ENCODE peak calls at places on chromosomes 3 and 15, in six cellular contexts. One of them, this sample, is unnamed.

GRCh38 chr15:92663250-92663951 is 7.8 kb upstream of the FAM174B start:
- DNase-seq in thoracic aorta: no peak
- DNase-seq in Peyer's patch: no peak
- DNase-seq in heart left ventricle: no peak
- DNase-seq in colonic mucosa: no peak
- DNase-seq in endothelial cell of umbilical vein: no peak
- DNase-seq in this sample: no peak

GRCh38 chr3:13414040-13414729 is 5.9 kb downstream of the NUP210 start:
- DNase-seq in thoracic aorta: no peak
- DNase-seq in Peyer's patch: peak; percentile 91
- DNase-seq in heart left ventricle: peak; percentile 79
- DNase-seq in colonic mucosa: peak; percentile 40
- DNase-seq in endothelial cell of umbilical vein: no peak
- DNase-seq in this sample: peak; percentile 70

GRCh38 chr3:17806201-17806600 is 63.8 kb upstream of the TBC1D5 start:
- DNase-seq in thoracic aorta: no peak
- DNase-seq in Peyer's patch: no peak
- DNase-seq in heart left ventricle: no peak
- DNase-seq in colonic mucosa: no peak
- DNase-seq in endothelial cell of umbilical vein: no peak
- DNase-seq in this sample: peak; percentile 34

GRCh38 chr3:122519693-122520092 is 5.0 kb upstream of the KPNA1 start:
- DNase-seq in thoracic aorta: no peak
- DNase-seq in Peyer's patch: no peak
- DNase-seq in heart left ventricle: no peak
- DNase-seq in colonic mucosa: no peak
- DNase-seq in endothelial cell of umbilical vein: no peak
- DNase-seq in this sample: no peak

GRCh38 chr3:170811515-170811914 is 58.5 kb downstream of the RPL22L1 start:
- DNase-seq in thoracic aorta: no peak
- DNase-seq in Peyer's patch: no peak
- DNase-seq in heart left ventricle: no peak
- DNase-seq in colonic mucosa: no peak
- DNase-seq in endothelial cell of umbilical vein: peak; percentile 61
- DNase-seq in this sample: no peak

GRCh38 chr3:126127452-126127851 is 43.5 kb upstream of the SLC41A3 start:
- DNase-seq in thoracic aorta: no peak
- DNase-seq in Peyer's patch: peak; percentile 23
- DNase-seq in heart left ventricle: peak; percentile 38
- DNase-seq in colonic mucosa: peak; percentile 13
- DNase-seq in endothelial cell of umbilical vein: no peak
- DNase-seq in this sample: no peak

GRCh38 chr15:59491062-59491461 is 53.1 kb downstream of the FAM81A start:
- DNase-seq in thoracic aorta: no peak
- DNase-seq in Peyer's patch: no peak
- DNase-seq in heart left ventricle: no peak
- DNase-seq in colonic mucosa: no peak
- DNase-seq in endothelial cell of umbilical vein: peak; percentile 28
- DNase-seq in this sample: no peak

GRCh38 chr3:150365132-150365604 is 42.9 kb upstream of the TSC22D2 start:
- DNase-seq in thoracic aorta: no peak
- DNase-seq in Peyer's patch: no peak
- DNase-seq in heart left ventricle: no peak
- DNase-seq in colonic mucosa: no peak
- DNase-seq in endothelial cell of umbilical vein: no peak
- DNase-seq in this sample: no peak

GRCh38 chr3:149487598-149488197 is 13.2 kb downstream of the TM4SF4 start:
- DNase-seq in thoracic aorta: no peak
- DNase-seq in Peyer's patch: peak; percentile 59
- DNase-seq in heart left ventricle: no peak
- DNase-seq in colonic mucosa: peak; percentile 37
- DNase-seq in endothelial cell of umbilical vein: no peak
- DNase-seq in this sample: peak; percentile 17

GRCh38 chr3:55013145-55013544 is 85.3 kb upstream of the LRTM1 start:
- DNase-seq in thoracic aorta: no peak
- DNase-seq in Peyer's patch: no peak
- DNase-seq in heart left ventricle: no peak
- DNase-seq in colonic mucosa: no peak
- DNase-seq in endothelial cell of umbilical vein: no peak
- DNase-seq in this sample: no peak

GRCh38 chr3:72359743-72360142 is 488.5 kb downstream of the SHQ1 start:
- DNase-seq in thoracic aorta: no peak
- DNase-seq in Peyer's patch: no peak
- DNase-seq in heart left ventricle: no peak
- DNase-seq in colonic mucosa: no peak
- DNase-seq in endothelial cell of umbilical vein: no peak
- DNase-seq in this sample: no peak

GRCh38 chr15:31025996-31026395 is 34.6 kb upstream of the MTMR10 start:
- DNase-seq in thoracic aorta: no peak
- DNase-seq in Peyer's patch: no peak
- DNase-seq in heart left ventricle: no peak
- DNase-seq in colonic mucosa: no peak
- DNase-seq in endothelial cell of umbilical vein: no peak
- DNase-seq in this sample: no peak

GRCh38 chr3:139285691-139286090 is 58.1 kb upstream of the MRPS22 start:
- DNase-seq in thoracic aorta: no peak
- DNase-seq in Peyer's patch: no peak
- DNase-seq in heart left ventricle: no peak
- DNase-seq in colonic mucosa: no peak
- DNase-seq in endothelial cell of umbilical vein: no peak
- DNase-seq in this sample: no peak

GRCh38 chr3:138396752-138397410 is 37.5 kb upstream of the ESYT3 start:
- DNase-seq in thoracic aorta: no peak
- DNase-seq in Peyer's patch: no peak
- DNase-seq in heart left ventricle: no peak
- DNase-seq in colonic mucosa: no peak
- DNase-seq in endothelial cell of umbilical vein: no peak
- DNase-seq in this sample: no peak

GRCh38 chr15:39404767-39405173 is 176.1 kb upstream of the THBS1 start:
- DNase-seq in thoracic aorta: no peak
- DNase-seq in Peyer's patch: no peak
- DNase-seq in heart left ventricle: no peak
- DNase-seq in colonic mucosa: no peak
- DNase-seq in endothelial cell of umbilical vein: no peak
- DNase-seq in this sample: no peak

GRCh38 chr3:117603097-117603496 is 893.5 kb downstream of the TUSC7 start:
- DNase-seq in thoracic aorta: no peak
- DNase-seq in Peyer's patch: no peak
- DNase-seq in heart left ventricle: no peak
- DNase-seq in colonic mucosa: no peak
- DNase-seq in endothelial cell of umbilical vein: no peak
- DNase-seq in this sample: no peak

GRCh38 chr15:66237513-66238235 is 15.9 kb downstream of the MEGF11 start:
- DNase-seq in thoracic aorta: no peak
- DNase-seq in Peyer's patch: no peak
- DNase-seq in heart left ventricle: no peak
- DNase-seq in colonic mucosa: no peak
- DNase-seq in endothelial cell of umbilical vein: no peak
- DNase-seq in this sample: no peak

GRCh38 chr3:35670408-35670807 is 31.1 kb downstream of the ARPP21 start:
- DNase-seq in thoracic aorta: no peak
- DNase-seq in Peyer's patch: no peak
- DNase-seq in heart left ventricle: no peak
- DNase-seq in colonic mucosa: no peak
- DNase-seq in endothelial cell of umbilical vein: no peak
- DNase-seq in this sample: no peak
- H3K36me3 ChIP-seq in thoracic aorta: no peaks in the 10 kb centered on the region
- H3K36me3 ChIP-seq in Peyer's patch: no peaks in the 10 kb centered on the region
- H3K36me3 ChIP-seq in heart left ventricle: no peaks in the 10 kb centered on the region
- H3K36me3 ChIP-seq in colonic mucosa: no peaks in the 10 kb centered on the region
- H3K36me3 ChIP-seq in endothelial cell of umbilical vein: no peaks in the 10 kb centered on the region
- H3K36me3 ChIP-seq in this sample: no peaks in the 10 kb centered on the region

GRCh38 chr3:4356225-4356540 is 53.0 kb downstream of the SETMAR start:
- DNase-seq in thoracic aorta: no peak
- DNase-seq in Peyer's patch: no peak
- DNase-seq in heart left ventricle: no peak
- DNase-seq in colonic mucosa: no peak
- DNase-seq in endothelial cell of umbilical vein: no peak
- DNase-seq in this sample: no peak

GRCh38 chr3:4355401-4356224 is 52.4 kb downstream of the SETMAR start:
- DNase-seq in thoracic aorta: no peak
- DNase-seq in Peyer's patch: peak; percentile 62
- DNase-seq in heart left ventricle: peak; percentile 72
- DNase-seq in colonic mucosa: no peak
- DNase-seq in endothelial cell of umbilical vein: peak; percentile 79
- DNase-seq in this sample: no peak

GRCh38 chr3:4350789-4351163 is 47.6 kb downstream of the SETMAR start:
- DNase-seq in thoracic aorta: no peak
- DNase-seq in Peyer's patch: peak; percentile 80
- DNase-seq in heart left ventricle: no peak
- DNase-seq in colonic mucosa: peak; percentile 50
- DNase-seq in endothelial cell of umbilical vein: no peak
- DNase-seq in this sample: peak; percentile 52

GRCh38 chr3:4351872-4352271 is 48.7 kb downstream of the SETMAR start:
- DNase-seq in thoracic aorta: no peak
- DNase-seq in Peyer's patch: no peak
- DNase-seq in heart left ventricle: no peak
- DNase-seq in colonic mucosa: no peak
- DNase-seq in endothelial cell of umbilical vein: no peak
- DNase-seq in this sample: no peak

DNA sequence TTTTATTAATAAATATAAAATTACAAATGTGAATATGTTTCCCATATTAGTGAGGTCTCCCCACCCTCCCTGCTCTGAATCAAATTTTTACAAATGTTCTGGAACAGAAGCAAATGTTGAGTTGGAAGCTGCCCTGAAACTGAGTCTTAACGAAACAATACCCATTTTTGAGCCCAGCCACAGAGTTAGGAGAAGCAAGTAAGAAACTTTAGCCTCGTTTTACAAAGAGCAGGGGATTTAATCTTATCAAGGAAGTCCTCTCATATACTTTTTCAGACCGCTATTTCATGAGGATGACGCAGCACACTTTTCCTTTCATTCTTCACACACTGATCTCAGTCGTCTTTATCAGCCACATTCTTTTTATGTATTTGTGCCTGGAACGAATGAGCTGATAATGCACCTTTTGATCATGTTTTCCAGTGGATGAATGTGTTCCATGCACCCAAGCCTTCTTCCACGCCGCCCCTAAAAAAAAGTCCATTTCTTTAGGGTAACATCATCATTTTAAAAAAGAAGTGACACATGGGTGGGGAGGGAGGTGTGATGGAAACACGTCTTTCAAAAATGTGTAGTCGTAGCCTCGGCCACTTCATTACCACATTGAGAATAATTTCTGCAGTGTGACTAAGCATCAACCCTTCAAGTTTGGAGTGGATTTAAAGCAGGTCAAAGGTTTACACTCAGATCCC is 48.1 kb downstream of the SETMAR start:
- DNase-seq in thoracic aorta: no peak
- DNase-seq in Peyer's patch: no peak
- DNase-seq in heart left ventricle: no peak
- DNase-seq in colonic mucosa: no peak
- DNase-seq in endothelial cell of umbilical vein: peak; percentile 79
- DNase-seq in this sample: no peak
- H3K27ac ChIP-seq in thoracic aorta: peak overlapping the region; percentile 93
- H3K27ac ChIP-seq in Peyer's patch: peak overlapping the region; percentile 41
- H3K27ac ChIP-seq in heart left ventricle: peak overlapping the region; percentile 59
- H3K27ac ChIP-seq in colonic mucosa: no peak overlapping the region
- H3K27ac ChIP-seq in endothelial cell of umbilical vein: peak overlapping the region; percentile 86
- H3K27ac ChIP-seq in this sample: peak overlapping the region; percentile 63

GRCh38 chr3:193744822-193745684 is 152.0 kb downstream of the OPA1 start:
- DNase-seq in thoracic aorta: no peak
- DNase-seq in Peyer's patch: no peak
- DNase-seq in heart left ventricle: no peak
- DNase-seq in colonic mucosa: no peak
- DNase-seq in endothelial cell of umbilical vein: no peak
- DNase-seq in this sample: no peak
- TF ChIP-seq CTCF in thoracic aorta: no peak
- TF ChIP-seq CTCF in Peyer's patch: no peak
- TF ChIP-seq CTCF in heart left ventricle: no peak
- TF ChIP-seq CTCF in colonic mucosa: no peak
- TF ChIP-seq CTCF in endothelial cell of umbilical vein: no peak
- TF ChIP-seq CTCF in this sample: no peak

GRCh38 chr15:67674983-67675382 is 132.5 kb downstream of the MAP2K5 start:
- DNase-seq in thoracic aorta: no peak
- DNase-seq in Peyer's patch: no peak
- DNase-seq in heart left ventricle: no peak
- DNase-seq in colonic mucosa: no peak
- DNase-seq in endothelial cell of umbilical vein: no peak
- DNase-seq in this sample: no peak
- H3K36me3 ChIP-seq in thoracic aorta: no peaks in the 10 kb centered on the region
- H3K36me3 ChIP-seq in Peyer's patch: no peaks in the 10 kb centered on the region
- H3K36me3 ChIP-seq in heart left ventricle: no peaks in the 10 kb centered on the region
- H3K36me3 ChIP-seq in colonic mucosa: no peaks in the 10 kb centered on the region
- H3K36me3 ChIP-seq in endothelial cell of umbilical vein: no peaks in the 10 kb centered on the region
- H3K36me3 ChIP-seq in this sample: no peaks in the 10 kb centered on the region

GRCh38 chr3:16331319-16331883 is 66.4 kb downstream of the OXNAD1 start:
- DNase-seq in thoracic aorta: no peak
- DNase-seq in Peyer's patch: no peak
- DNase-seq in heart left ventricle: no peak
- DNase-seq in colonic mucosa: no peak
- DNase-seq in endothelial cell of umbilical vein: no peak
- DNase-seq in this sample: no peak

GRCh38 chr3:16334909-16335308 is 69.9 kb downstream of the OXNAD1 start:
- DNase-seq in thoracic aorta: no peak
- DNase-seq in Peyer's patch: no peak
- DNase-seq in heart left ventricle: no peak
- DNase-seq in colonic mucosa: no peak
- DNase-seq in endothelial cell of umbilical vein: peak; percentile 27
- DNase-seq in this sample: no peak

GRCh38 chr3:16335772-16336621 is 71.0 kb downstream of the OXNAD1 start:
- DNase-seq in thoracic aorta: no peak
- DNase-seq in Peyer's patch: no peak
- DNase-seq in heart left ventricle: no peak
- DNase-seq in colonic mucosa: no peak
- DNase-seq in endothelial cell of umbilical vein: no peak
- DNase-seq in this sample: no peak

GRCh38 chr3:16335364-16335763 is 70.4 kb downstream of the OXNAD1 start:
- DNase-seq in thoracic aorta: no peak
- DNase-seq in Peyer's patch: no peak
- DNase-seq in heart left ventricle: no peak
- DNase-seq in colonic mucosa: no peak
- DNase-seq in endothelial cell of umbilical vein: no peak
- DNase-seq in this sample: no peak

DNA sequence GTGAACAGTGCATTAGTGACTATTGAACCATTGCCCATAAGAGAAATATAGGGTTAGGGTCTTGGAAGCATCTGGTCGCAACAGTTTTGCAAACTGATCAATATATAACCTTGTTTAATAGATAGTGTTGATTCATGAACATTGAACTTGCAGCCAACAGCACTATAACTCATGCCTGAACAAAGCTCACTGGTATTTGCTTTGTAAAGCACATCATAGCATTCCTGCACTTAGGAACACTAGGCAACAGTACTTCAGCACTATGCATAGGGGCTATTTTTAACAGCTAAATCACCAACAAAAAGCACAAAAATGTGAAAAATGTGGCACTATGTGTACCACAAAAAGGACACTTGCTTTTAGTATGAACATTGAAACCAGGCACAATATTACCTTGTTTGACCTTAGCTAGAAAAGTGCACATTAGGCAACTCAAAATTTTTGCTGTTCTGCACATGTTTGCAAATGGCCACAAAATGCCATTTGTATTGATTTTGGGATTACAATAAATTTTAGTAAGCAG is 68.0 kb downstream of the OXNAD1 start:
- DNase-seq in thoracic aorta: no peak
- DNase-seq in Peyer's patch: no peak
- DNase-seq in heart left ventricle: no peak
- DNase-seq in colonic mucosa: no peak
- DNase-seq in endothelial cell of umbilical vein: no peak
- DNase-seq in this sample: no peak
- H3K27ac ChIP-seq in thoracic aorta: peak overlapping the region; percentile 29
- H3K27ac ChIP-seq in Peyer's patch: no peak overlapping the region
- H3K27ac ChIP-seq in heart left ventricle: no peak overlapping the region
- H3K27ac ChIP-seq in colonic mucosa: no peak overlapping the region
- H3K27ac ChIP-seq in endothelial cell of umbilical vein: no peak overlapping the region
- H3K27ac ChIP-seq in this sample: no peak overlapping the region

This sample was measured in CD8-positive, alpha-beta T cell.